ENCODE peak calls at places on chromosomes 3 and 15, in four cellular contexts. X is right atrium auricular region; T is CD8-positive, alpha-beta T cell; E is A673. P is an unnamed sample. For H3K4me1, the result is how much of the 10 kb centered on the place peaks cover.

GRCh38 chr3:27643355-27643754 is 78.8 kb downstream of the EOMES start:
- DNase-seq in T (no peak), X (no peak), E (no peak), P (no peak)

GRCh38 chr15:85495096-85495495 is 114.7 kb downstream of the AKAP13 start:
- DNase-seq in X (no peak), T (no peak), E (no peak), P (no peak)

GRCh38 chr15:51793521-51793920 is 35.9 kb upstream of the TMOD3 start:
- DNase-seq in T (no peak), X (peak), E (peak), P (peak)

GRCh38 chr3:107825556-107825955 is 265.3 kb downstream of the CD47 start:
- DNase-seq in X (no peak), E (no peak), T (no peak), P (no peak)

GRCh38 chr3:49461443-49462171 is 8.5 kb upstream of the DAG1 start:
- DNase-seq in E (no peak), X (no peak), T (no peak), P (no peak)

GRCh38 chr3:134905647-134905935 is 110.5 kb downstream of the EPHB1 start:
- DNase-seq in E (no peak), T (no peak), X (no peak), P (no peak)

GRCh38 chr3:13580256-13581023 is 31.5 kb downstream of the FBLN2 start:
- DNase-seq in E (no peak), X (no peak), T (no peak), P (no peak)

GRCh38 chr3:112389961-112390360 is 57.0 kb downstream of the CD200 start:
- DNase-seq in T (no peak), E (no peak), X (no peak), P (no peak)

GRCh38 chr15:84898761-84899160 is 14.3 kb downstream of the SLC28A1 start:
- DNase-seq in T (no peak), E (no peak), X (no peak), P (no peak)

GRCh38 chr3:170178631-170179030 is 2.9 kb downstream of the PHC3 start:
- DNase-seq in T (peak), X (no peak), E (no peak), P (no peak)

GRCh38 chr3:40292637-40293036 is 16.9 kb upstream of the EIF1B start:
- DNase-seq in E (peak), X (no peak), T (no peak), P (no peak)

GRCh38 chr3:113166719-113167492 is 44.5 kb upstream of the BOC start:
- DNase-seq in E (peak), T (no peak), X (no peak), P (no peak)

DNA sequence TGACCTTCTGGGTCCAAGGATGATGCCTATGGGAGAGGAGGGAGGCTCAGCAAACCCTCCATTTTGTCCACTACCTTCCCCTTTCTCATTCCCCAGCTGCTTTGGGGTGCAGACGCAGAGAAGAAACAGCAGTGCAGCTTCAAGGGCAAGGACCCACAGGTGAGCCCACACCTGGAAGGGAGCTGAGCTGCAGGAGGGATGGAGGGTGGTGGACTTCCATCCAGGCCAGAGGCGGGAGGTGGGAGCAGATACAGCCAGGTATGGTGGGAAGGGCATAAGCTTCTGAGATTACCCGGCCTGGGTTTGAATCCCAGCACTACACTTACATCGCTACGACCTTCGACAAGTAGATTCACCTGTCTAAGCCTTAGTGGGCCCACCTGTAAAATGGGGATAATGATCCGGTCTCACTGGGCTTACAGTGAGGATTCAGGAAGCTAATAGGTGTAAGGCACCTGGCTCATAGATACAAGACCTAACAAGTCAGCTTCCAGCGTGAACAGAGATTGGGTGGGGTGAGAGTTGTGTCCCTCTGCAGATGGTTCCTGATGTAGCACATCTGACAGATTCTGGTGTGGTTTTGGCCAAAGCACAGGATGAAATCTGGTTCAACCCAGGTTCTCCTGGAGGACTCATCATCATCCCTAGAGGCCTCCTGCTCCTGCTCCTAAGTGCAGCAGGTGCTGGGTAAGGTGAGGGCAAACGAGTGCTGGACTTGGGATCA is 15.9 kb downstream of the CIB1 start:
- DNase-seq in X (no peak), E (no peak), T (no peak), P (no peak)
- H3K4me1 ChIP-seq in X (under half), E (under half), T (under half), P (under half)

DNA sequence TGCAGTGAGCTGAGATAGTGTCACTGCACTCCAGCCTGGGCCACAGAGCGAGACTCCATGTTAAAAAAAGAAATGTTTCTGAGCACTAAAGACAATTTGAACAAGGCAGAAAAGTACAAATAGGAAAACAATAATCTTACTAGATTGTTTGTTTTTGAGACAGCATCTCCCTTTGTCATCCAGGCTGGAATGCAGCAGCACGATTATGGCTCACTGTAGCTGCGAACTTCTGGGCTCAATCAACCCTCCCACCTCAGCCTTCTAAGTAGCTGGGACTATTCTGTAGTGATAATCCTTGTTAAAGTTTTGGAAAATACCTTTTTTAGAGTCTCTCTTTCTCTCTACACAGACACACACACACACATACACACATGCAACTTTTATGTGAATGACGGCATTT is 107.1 kb downstream of the LPP start:
- DNase-seq in T (no peak), E (no peak), X (no peak), P (no peak)
- H3K4me1 ChIP-seq in T (under half), E (under half), X (under half), P (under half)

GRCh38 chr15:66764067-66764428 is 62.0 kb downstream of the SMAD6 start:
- DNase-seq in T (no peak), X (no peak), E (no peak), P (no peak)
- H3K4me1 ChIP-seq in T (under half), X (under half), E (half or more), P (under half)

GRCh38 chr15:101479342-101479845 is 10.1 kb downstream of the PCSK6 start:
- DNase-seq in T (no peak), X (no peak), E (no peak), P (no peak)
- H3K4me1 ChIP-seq in T (under half), X (under half), E (under half), P (under half)

GRCh38 chr15:98967916-98968315 is 39.7 kb downstream of the PGPEP1L start:
- DNase-seq in X (no peak), E (no peak), T (no peak), P (no peak)

GRCh38 chr15:98970799-98971198 is 36.8 kb downstream of the PGPEP1L start:
- DNase-seq in T (no peak), E (no peak), X (peak), P (no peak)

GRCh38 chr15:98969126-98969735 is 38.4 kb downstream of the PGPEP1L start:
- DNase-seq in E (no peak), T (no peak), X (no peak), P (no peak)

GRCh38 chr15:98967096-98967495 is 40.5 kb downstream of the PGPEP1L start:
- DNase-seq in X (no peak), E (no peak), T (no peak), P (no peak)

DNA sequence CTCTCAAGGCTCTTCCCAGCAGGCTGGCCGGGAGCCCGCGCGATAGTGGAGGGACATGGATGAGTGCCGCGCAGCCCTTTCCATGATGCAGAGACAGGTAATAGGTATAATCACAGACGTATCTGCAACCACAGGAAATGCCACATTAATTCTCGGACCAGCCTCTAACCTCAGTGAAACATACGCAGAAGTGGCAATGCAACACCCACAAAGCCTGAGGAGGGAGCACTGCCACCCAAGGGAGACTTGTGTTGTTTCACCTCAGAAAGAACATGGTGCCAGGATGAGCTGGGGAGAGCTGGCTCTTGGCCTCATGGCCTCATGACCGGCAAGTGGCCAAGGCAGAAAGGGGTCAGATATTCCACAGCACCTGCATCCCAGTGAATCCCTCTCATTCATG is 39.0 kb downstream of the PGPEP1L start:
- DNase-seq in X (no peak), T (no peak), E (no peak), P (no peak)
- H3K4me1 ChIP-seq in X (under half), T (under half), E (under half), P (under half)

P was measured in lung.